ENCODE peak calls at places on chromosomes 16 and 17, in five cellular contexts. One of them, this sample, is unnamed.

GRCh38 chr17:56737741-56738161 is 96.0 kb downstream of the C17orf67 start:
- DNase-seq in heart left ventricle: no peak
- DNase-seq in DND-41: no peak
- DNase-seq in adrenal gland: no peak
- DNase-seq in GM12878: no peak
- DNase-seq in this sample: peak

GRCh38 chr16:57115504-57116182 is 23.3 kb downstream of the CPNE2 start:
- DNase-seq in adrenal gland: peak
- DNase-seq in GM12878: no peak
- DNase-seq in heart left ventricle: peak
- DNase-seq in DND-41: no peak
- DNase-seq in this sample: no peak

GRCh38 chr17:3556905-3557767 is 476 bp downstream of the TRPV3 start:
- DNase-seq in adrenal gland: no peak
- DNase-seq in DND-41: no peak
- DNase-seq in heart left ventricle: no peak
- DNase-seq in GM12878: no peak
- DNase-seq in this sample: no peak

GRCh38 chr17:36104601-36105000 is 974 bp downstream of the CCL4 start:
- DNase-seq in DND-41: no peak
- DNase-seq in heart left ventricle: no peak
- DNase-seq in GM12878: no peak
- DNase-seq in adrenal gland: no peak
- DNase-seq in this sample: no peak

GRCh38 chr17:44118427-44119050 is 4.9 kb downstream of the HDAC5 start:
- DNase-seq in GM12878: no peak
- DNase-seq in DND-41: no peak
- DNase-seq in adrenal gland: no peak
- DNase-seq in heart left ventricle: no peak
- DNase-seq in this sample: no peak

GRCh38 chr16:48511716-48512115 is 98.3 kb downstream of the N4BP1 start:
- DNase-seq in GM12878: no peak
- DNase-seq in adrenal gland: peak
- DNase-seq in heart left ventricle: no peak
- DNase-seq in DND-41: no peak
- DNase-seq in this sample: peak

GRCh38 chr17:75927286-75927922 is 13.4 kb downstream of the FBF1 start:
- DNase-seq in GM12878: no peak
- DNase-seq in heart left ventricle: no peak
- DNase-seq in DND-41: no peak
- DNase-seq in adrenal gland: no peak
- DNase-seq in this sample: peak

GRCh38 chr16:24683847-24684493 is 45.5 kb upstream of the TNRC6A start:
- DNase-seq in GM12878: no peak
- DNase-seq in heart left ventricle: no peak
- DNase-seq in adrenal gland: no peak
- DNase-seq in DND-41: no peak
- DNase-seq in this sample: no peak

GRCh38 chr17:76199466-76199865 is 40.8 kb downstream of the RNF157 start:
- DNase-seq in GM12878: no peak
- DNase-seq in adrenal gland: no peak
- DNase-seq in heart left ventricle: no peak
- DNase-seq in DND-41: peak
- DNase-seq in this sample: no peak

GRCh38 chr17:73261952-73262675 is 434 bp upstream of the CPSF4L start:
- DNase-seq in DND-41: no peak
- DNase-seq in adrenal gland: no peak
- DNase-seq in heart left ventricle: no peak
- DNase-seq in GM12878: no peak
- DNase-seq in this sample: peak

GRCh38 chr16:1876468-1876867 is 4.5 kb upstream of the MEIOB start:
- DNase-seq in DND-41: no peak
- DNase-seq in heart left ventricle: no peak
- DNase-seq in GM12878: peak
- DNase-seq in adrenal gland: no peak
- DNase-seq in this sample: no peak

GRCh38 chr17:33243732-33244131 is 49.4 kb downstream of the ASIC2 start:
- DNase-seq in heart left ventricle: no peak
- DNase-seq in DND-41: no peak
- DNase-seq in adrenal gland: no peak
- DNase-seq in GM12878: no peak
- DNase-seq in this sample: no peak

GRCh38 chr17:44204453-44204882 is 4.8 kb upstream of the ATXN7L3 start:
- DNase-seq in DND-41: no peak
- DNase-seq in heart left ventricle: no peak
- DNase-seq in adrenal gland: peak
- DNase-seq in GM12878: no peak
- DNase-seq in this sample: peak

GRCh38 chr17:81339180-81339501 is 44.0 kb upstream of the SLC38A10 start:
- DNase-seq in GM12878: no peak
- DNase-seq in DND-41: no peak
- DNase-seq in adrenal gland: no peak
- DNase-seq in heart left ventricle: no peak
- DNase-seq in this sample: no peak

GRCh38 chr17:1109606-1110523 is 69.9 kb downstream of the ABR start:
- DNase-seq in DND-41: no peak
- DNase-seq in GM12878: no peak
- DNase-seq in adrenal gland: no peak
- DNase-seq in heart left ventricle: peak
- DNase-seq in this sample: no peak

GRCh38 chr17:1111599-1112443 is 68.0 kb downstream of the ABR start:
- DNase-seq in heart left ventricle: peak
- DNase-seq in GM12878: no peak
- DNase-seq in DND-41: no peak
- DNase-seq in adrenal gland: peak
- DNase-seq in this sample: no peak

GRCh38 chr17:1110844-1111598 is 68.8 kb downstream of the ABR start:
- DNase-seq in heart left ventricle: peak
- DNase-seq in GM12878: no peak
- DNase-seq in DND-41: no peak
- DNase-seq in adrenal gland: peak
- DNase-seq in this sample: peak

GRCh38 chr17:1110524-1110843 is 69.3 kb downstream of the ABR start:
- DNase-seq in adrenal gland: no peak
- DNase-seq in GM12878: no peak
- DNase-seq in DND-41: no peak
- DNase-seq in heart left ventricle: no peak
- DNase-seq in this sample: no peak

GRCh38 chr17:1112875-1113274 is 66.9 kb downstream of the ABR start:
- DNase-seq in adrenal gland: no peak
- DNase-seq in DND-41: no peak
- DNase-seq in heart left ventricle: no peak
- DNase-seq in GM12878: no peak
- DNase-seq in this sample: no peak
- H3K27ac ChIP-seq in adrenal gland: no peak
- H3K27ac ChIP-seq in DND-41: no peak
- H3K27ac ChIP-seq in heart left ventricle: no peak
- H3K27ac ChIP-seq in GM12878: no peak
- H3K27ac ChIP-seq in this sample: no peak

GRCh38 chr17:494601-495195 is 142.1 kb upstream of the RPH3AL start:
- DNase-seq in DND-41: no peak
- DNase-seq in adrenal gland: no peak
- DNase-seq in heart left ventricle: no peak
- DNase-seq in GM12878: no peak
- DNase-seq in this sample: no peak

GRCh38 chr17:496761-497586 is 144.4 kb upstream of the RPH3AL start:
- DNase-seq in heart left ventricle: no peak
- DNase-seq in GM12878: no peak
- DNase-seq in DND-41: peak
- DNase-seq in adrenal gland: no peak
- DNase-seq in this sample: no peak

GRCh38 chr17:497587-498034 is 145.0 kb upstream of the RPH3AL start:
- DNase-seq in DND-41: no peak
- DNase-seq in adrenal gland: no peak
- DNase-seq in GM12878: no peak
- DNase-seq in heart left ventricle: no peak
- DNase-seq in this sample: no peak

GRCh38 chr17:503449-503700 is 150.8 kb upstream of the RPH3AL start:
- DNase-seq in adrenal gland: no peak
- DNase-seq in GM12878: no peak
- DNase-seq in DND-41: no peak
- DNase-seq in heart left ventricle: no peak
- DNase-seq in this sample: no peak

DNA sequence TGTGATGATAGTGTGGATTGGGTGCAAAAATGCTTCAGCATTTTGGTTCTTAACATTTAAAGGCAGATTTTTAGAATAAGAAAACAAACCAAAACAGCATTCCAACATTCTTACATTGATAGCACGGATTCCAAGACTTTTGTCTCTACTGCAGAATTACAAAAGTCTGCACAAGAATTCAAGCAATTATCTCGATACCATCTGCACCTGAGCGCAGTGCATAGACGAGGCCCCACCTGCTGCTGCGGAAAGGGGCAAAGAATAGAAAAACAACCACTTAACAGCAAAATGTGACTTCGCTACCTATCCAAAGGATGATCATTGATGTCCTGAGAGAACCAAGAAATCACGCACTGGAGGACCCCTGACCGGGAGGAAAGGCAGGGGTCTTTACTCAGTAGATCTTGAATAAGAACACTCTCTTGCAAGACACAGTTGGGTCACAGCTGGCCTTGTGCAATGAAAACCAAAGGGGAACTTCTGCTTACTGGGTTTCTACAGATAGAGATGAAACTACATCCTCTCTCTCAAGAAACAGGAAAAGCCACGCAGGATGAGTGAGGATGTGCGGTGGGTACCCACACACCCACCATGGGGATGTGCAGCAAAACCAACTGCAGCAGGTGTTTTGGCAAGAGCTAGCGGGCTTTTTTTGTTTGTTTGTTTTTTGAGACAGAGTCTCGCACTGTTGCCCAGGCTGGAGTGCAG is 147.4 kb upstream of the RPH3AL start:
- DNase-seq in heart left ventricle: no peak
- DNase-seq in GM12878: no peak
- DNase-seq in DND-41: peak
- DNase-seq in adrenal gland: no peak
- DNase-seq in this sample: no peak
- H3K27ac ChIP-seq in heart left ventricle: no peak
- H3K27ac ChIP-seq in GM12878: no peak
- H3K27ac ChIP-seq in DND-41: peak
- H3K27ac ChIP-seq in adrenal gland: no peak
- H3K27ac ChIP-seq in this sample: no peak

GRCh38 chr16:11060364-11060763 is 116.0 kb downstream of the CLEC16A start:
- DNase-seq in heart left ventricle: no peak
- DNase-seq in DND-41: no peak
- DNase-seq in GM12878: no peak
- DNase-seq in adrenal gland: no peak
- DNase-seq in this sample: no peak

GRCh38 chr16:11057696-11058345 is 113.5 kb downstream of the CLEC16A start:
- DNase-seq in heart left ventricle: no peak
- DNase-seq in adrenal gland: peak
- DNase-seq in DND-41: no peak
- DNase-seq in GM12878: no peak
- DNase-seq in this sample: no peak

GRCh38 chr16:11056989-11057645 is 112.8 kb downstream of the CLEC16A start:
- DNase-seq in DND-41: no peak
- DNase-seq in adrenal gland: peak
- DNase-seq in heart left ventricle: no peak
- DNase-seq in GM12878: no peak
- DNase-seq in this sample: peak

GRCh38 chr16:11059588-11059987 is 115.2 kb downstream of the CLEC16A start:
- DNase-seq in DND-41: no peak
- DNase-seq in GM12878: no peak
- DNase-seq in heart left ventricle: no peak
- DNase-seq in adrenal gland: no peak
- DNase-seq in this sample: no peak

GRCh38 chr16:11058820-11059219 is 114.5 kb downstream of the CLEC16A start:
- DNase-seq in adrenal gland: no peak
- DNase-seq in heart left ventricle: no peak
- DNase-seq in GM12878: no peak
- DNase-seq in DND-41: no peak
- DNase-seq in this sample: no peak
- H3K27ac ChIP-seq in adrenal gland: no peak
- H3K27ac ChIP-seq in heart left ventricle: no peak
- H3K27ac ChIP-seq in GM12878: no peak
- H3K27ac ChIP-seq in DND-41: peak
- H3K27ac ChIP-seq in this sample: no peak

GRCh38 chr16:80719573-80719972 is 84.8 kb downstream of the CDYL2 start:
- DNase-seq in GM12878: no peak
- DNase-seq in heart left ventricle: no peak
- DNase-seq in DND-41: no peak
- DNase-seq in adrenal gland: no peak
- DNase-seq in this sample: no peak
- H3K27ac ChIP-seq in GM12878: no peak
- H3K27ac ChIP-seq in heart left ventricle: no peak
- H3K27ac ChIP-seq in DND-41: no peak
- H3K27ac ChIP-seq in adrenal gland: no peak
- H3K27ac ChIP-seq in this sample: no peak

GRCh38 chr16:88977845-88978607 is 1.0 kb upstream of the CBFA2T3 start:
- DNase-seq in GM12878: no peak
- DNase-seq in adrenal gland: no peak
- DNase-seq in DND-41: no peak
- DNase-seq in heart left ventricle: no peak
- DNase-seq in this sample: no peak
- H3K27ac ChIP-seq in GM12878: peak
- H3K27ac ChIP-seq in adrenal gland: no peak
- H3K27ac ChIP-seq in DND-41: peak
- H3K27ac ChIP-seq in heart left ventricle: no peak
- H3K27ac ChIP-seq in this sample: no peak

GRCh38 chr17:17724991-17725852 is 44.0 kb downstream of the RAI1 start:
- DNase-seq in adrenal gland: no peak
- DNase-seq in GM12878: no peak
- DNase-seq in DND-41: no peak
- DNase-seq in heart left ventricle: no peak
- DNase-seq in this sample: no peak
- H3K27ac ChIP-seq in adrenal gland: no peak
- H3K27ac ChIP-seq in GM12878: no peak
- H3K27ac ChIP-seq in DND-41: no peak
- H3K27ac ChIP-seq in heart left ventricle: peak
- H3K27ac ChIP-seq in this sample: no peak

GRCh38 chr17:38564869-38565268 is 40.9 kb downstream of the SRCIN1 start:
- DNase-seq in DND-41: no peak
- DNase-seq in heart left ventricle: no peak
- DNase-seq in GM12878: no peak
- DNase-seq in adrenal gland: no peak
- DNase-seq in this sample: no peak

GRCh38 chr17:38567350-38567749 is 38.4 kb downstream of the SRCIN1 start:
- DNase-seq in GM12878: no peak
- DNase-seq in DND-41: no peak
- DNase-seq in heart left ventricle: no peak
- DNase-seq in adrenal gland: no peak
- DNase-seq in this sample: no peak

GRCh38 chr17:38566666-38567031 is 39.1 kb downstream of the SRCIN1 start:
- DNase-seq in heart left ventricle: no peak
- DNase-seq in GM12878: no peak
- DNase-seq in adrenal gland: no peak
- DNase-seq in DND-41: no peak
- DNase-seq in this sample: no peak

GRCh38 chr17:38564254-38564605 is 41.5 kb downstream of the SRCIN1 start:
- DNase-seq in adrenal gland: no peak
- DNase-seq in heart left ventricle: no peak
- DNase-seq in GM12878: no peak
- DNase-seq in DND-41: no peak
- DNase-seq in this sample: no peak

GRCh38 chr17:38565853-38566665 is 39.7 kb downstream of the SRCIN1 start:
- DNase-seq in heart left ventricle: no peak
- DNase-seq in DND-41: no peak
- DNase-seq in GM12878: no peak
- DNase-seq in adrenal gland: no peak
- DNase-seq in this sample: no peak
- H3K27ac ChIP-seq in heart left ventricle: no peak
- H3K27ac ChIP-seq in DND-41: no peak
- H3K27ac ChIP-seq in GM12878: no peak
- H3K27ac ChIP-seq in adrenal gland: no peak
- H3K27ac ChIP-seq in this sample: no peak